ENCODE peak calls at places on chromosomes 13 and 19, in five cellular contexts. X, P, Z, B and N are unnamed samples.

GRCh38 chr13:36130168-36130541 is 1.0 kb downstream of the DCLK1 start:
- DNase-seq in Z (no peak), X (no peak), P (no peak), B (no peak), N (no peak)

GRCh38 chr13:29619995-29620394 is 24.5 kb upstream of the SLC7A1 start:
- DNase-seq in P (no peak), X (peak; percentile 50), Z (no peak), B (no peak), N (no peak)

GRCh38 chr19:33273881-33274662 is 28.3 kb downstream of the CEBPA start:
- DNase-seq in X (peak; percentile 84), P (peak; percentile 77), Z (no peak), B (no peak), N (no peak)

GRCh38 chr13:43846496-43846895 is 33.0 kb downstream of the CCDC122 start:
- DNase-seq in X (peak; percentile 72), Z (no peak), P (no peak), B (no peak), N (no peak)

GRCh38 chr13:72599148-72599743 is 128.2 kb downstream of the MZT1 start:
- DNase-seq in B (no peak), Z (no peak), X (no peak), P (no peak), N (no peak)

GRCh38 chr19:8311461-8312260 is 3.5 kb upstream of the CD320 start:
- DNase-seq in P (peak; percentile 51), Z (peak; percentile 75), B (peak; percentile 63), X (no peak), N (no peak)

GRCh38 chr13:47548294-47548825 is 452.7 kb downstream of the SUCLA2 start:
- DNase-seq in B (no peak), Z (no peak), P (no peak), X (no peak), N (no peak)

GRCh38 chr19:36950335-36951119 is 34.4 kb downstream of the ZNF568 start:
- DNase-seq in P (no peak), Z (no peak), X (no peak), B (no peak), N (no peak)

GRCh38 chr13:45615501-45616101 is at the start of gene ERICH6B:
- DNase-seq in P (no peak), Z (no peak), B (no peak), X (peak; percentile 7), N (no peak)

GRCh38 chr19:20503536-20503935 is 62.0 kb downstream of the ZNF737 start:
- DNase-seq in P (no peak), B (no peak), Z (no peak), X (peak; percentile 35), N (no peak)

GRCh38 chr19:11535792-11536595 is 2.7 kb upstream of the CNN1 start:
- DNase-seq in B (peak; percentile 97), P (peak; percentile 85), Z (peak; percentile 89), X (peak; percentile 88), N (peak; percentile 92)
- TF ChIP-seq POLR2A in B (peak; percentile 69), P (peak; percentile 42), Z (no peak), X (peak; percentile 40), N (no peak)

GRCh38 chr19:10500247-10500592 is 2.9 kb downstream of the KEAP1 start:
- DNase-seq in X (no peak), Z (no peak), B (no peak), P (no peak), N (no peak)

GRCh38 chr19:10499550-10500246 is 3.5 kb downstream of the KEAP1 start:
- DNase-seq in B (no peak), X (no peak), Z (no peak), P (peak; percentile 84), N (no peak)

GRCh38 chr19:10501971-10502523 is 1.1 kb downstream of the KEAP1 start:
- DNase-seq in B (peak; percentile 90), Z (peak; percentile 88), P (peak; percentile 99), X (peak; percentile 29), N (peak; percentile 67)

GRCh38 chr19:10503002-10503789 is at the start of gene KEAP1:
- DNase-seq in Z (no peak), X (no peak), P (no peak), B (peak; percentile 69), N (no peak)

DNA sequence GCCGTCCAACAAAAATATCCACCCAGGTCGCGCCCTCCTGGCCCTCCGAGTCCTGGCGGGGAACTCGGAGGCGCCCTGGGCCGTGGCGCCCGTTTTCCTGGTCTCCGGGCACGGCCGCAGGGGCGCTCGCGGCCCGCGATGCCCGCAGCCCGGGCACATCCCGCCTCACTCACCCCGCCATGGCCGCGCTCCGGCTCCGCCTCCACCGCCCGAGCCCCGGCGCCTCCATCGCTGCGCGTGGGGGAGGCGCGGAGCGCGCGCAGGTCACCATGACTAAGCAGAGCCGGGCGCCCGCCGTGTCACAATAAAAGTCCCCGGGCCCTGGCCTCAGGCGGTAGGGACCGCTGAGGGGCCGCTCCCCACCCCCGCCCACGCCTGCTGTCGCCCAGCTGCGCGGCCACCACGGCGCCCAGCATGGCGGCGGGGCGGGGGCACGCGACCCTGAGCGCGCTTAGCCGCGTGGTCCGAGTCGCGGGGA is 593 bp downstream of the KEAP1 start:
- DNase-seq in X (peak; percentile 85), Z (peak; percentile 94), B (peak; percentile 97), P (peak; percentile 96), N (peak; percentile 97)
- TF ChIP-seq POLR2A in X (peak; percentile 95), Z (peak; percentile 68), B (no peak), P (peak; percentile 95), N (peak; percentile 93)

GRCh38 chr19:6737873-6738725 is 719 bp upstream of the GPR108 start:
- DNase-seq in B (peak; percentile 100), Z (peak; percentile 98), X (peak; percentile 80), P (peak; percentile 99), N (peak; percentile 61)

GRCh38 chr19:6735181-6735891 is 2.0 kb downstream of the GPR108 start:
- DNase-seq in X (no peak), Z (no peak), B (no peak), P (no peak), N (no peak)

GRCh38 chr19:6737284-6737872 is at the start of gene GPR108:
- DNase-seq in P (peak; percentile 100), X (peak; percentile 100), Z (peak; percentile 100), B (peak; percentile 100), N (peak; percentile 97)

GRCh38 chr19:6736917-6737283 is 480 bp downstream of the GPR108 start:
- DNase-seq in P (no peak), X (no peak), Z (no peak), B (no peak), N (no peak)

GRCh38 chr19:6736169-6736916 is 1.0 kb downstream of the GPR108 start:
- DNase-seq in Z (peak; percentile 89), B (peak; percentile 93), P (peak; percentile 84), X (peak; percentile 87), N (peak; percentile 68)
- TF ChIP-seq POLR2A in Z (no peak), B (no peak), P (peak; percentile 25), X (peak; percentile 49), N (peak; percentile 74)

GRCh38 chr13:28603033-28603664 is 55.8 kb upstream of the POMP start:
- DNase-seq in P (no peak), B (no peak), Z (no peak), X (peak; percentile 41), N (no peak)

GRCh38 chr13:28609936-28610335 is 49.0 kb upstream of the POMP start:
- DNase-seq in B (no peak), P (no peak), X (peak; percentile 87), Z (no peak), N (no peak)

GRCh38 chr13:28609381-28609780 is 49.5 kb upstream of the POMP start:
- DNase-seq in B (no peak), P (no peak), X (no peak), Z (no peak), N (no peak)

GRCh38 chr13:28607187-28607955 is 51.6 kb upstream of the POMP start:
- DNase-seq in P (no peak), B (no peak), Z (no peak), X (no peak), N (no peak)

GRCh38 chr13:28606466-28606865 is 52.5 kb upstream of the POMP start:
- DNase-seq in P (no peak), B (no peak), X (peak; percentile 19), Z (no peak), N (no peak)
- TF ChIP-seq POLR2A in P (no peak), B (no peak), X (no peak), Z (no peak), N (no peak)

DNA sequence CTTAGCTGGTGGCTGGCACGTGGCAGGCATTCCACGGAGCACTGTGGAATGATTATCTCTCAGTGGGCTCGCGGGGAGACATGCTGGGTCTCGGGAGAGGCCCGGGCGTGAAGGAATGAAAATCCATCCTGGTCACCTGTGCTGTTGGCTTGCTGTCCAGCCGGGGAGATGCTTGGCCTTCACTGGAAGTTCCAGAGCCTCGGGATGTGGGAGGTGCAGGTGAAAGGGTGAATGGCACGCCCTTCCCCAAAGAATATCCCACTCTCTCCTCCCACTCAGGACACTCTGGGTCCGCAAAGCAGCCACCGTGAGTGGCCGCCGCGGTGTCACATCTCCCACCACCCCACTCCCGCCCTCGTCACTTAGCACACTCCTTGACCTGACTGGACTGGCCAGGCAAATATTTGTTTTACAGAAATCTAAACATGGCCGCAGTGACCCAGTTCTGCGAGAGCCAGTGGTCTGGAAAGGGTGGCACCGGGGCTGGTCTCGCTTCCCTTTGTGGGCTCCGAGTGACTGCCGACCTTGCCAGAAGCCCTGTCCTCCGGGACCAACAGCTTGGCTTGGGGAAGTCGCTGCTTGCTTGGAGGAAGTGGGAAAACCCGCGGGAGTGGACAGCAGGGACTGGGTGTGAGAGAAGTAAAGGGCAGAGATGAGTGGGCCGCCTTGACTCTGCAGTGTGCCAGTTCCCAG is 8.0 kb downstream of the DPP9 start:
- DNase-seq in B (no peak), Z (no peak), X (no peak), P (peak; percentile 91), N (no peak)
- TF ChIP-seq POLR2A in B (no peak), Z (no peak), X (no peak), P (peak; percentile 10), N (no peak)

GRCh38 chr19:43804443-43804842 is 2.2 kb upstream of the LYPD5 start:
- DNase-seq in P (no peak), Z (no peak), B (no peak), X (no peak), N (no peak)
- TF ChIP-seq POLR2A in P (no peak), Z (no peak), B (no peak), X (no peak), N (no peak)

DNA sequence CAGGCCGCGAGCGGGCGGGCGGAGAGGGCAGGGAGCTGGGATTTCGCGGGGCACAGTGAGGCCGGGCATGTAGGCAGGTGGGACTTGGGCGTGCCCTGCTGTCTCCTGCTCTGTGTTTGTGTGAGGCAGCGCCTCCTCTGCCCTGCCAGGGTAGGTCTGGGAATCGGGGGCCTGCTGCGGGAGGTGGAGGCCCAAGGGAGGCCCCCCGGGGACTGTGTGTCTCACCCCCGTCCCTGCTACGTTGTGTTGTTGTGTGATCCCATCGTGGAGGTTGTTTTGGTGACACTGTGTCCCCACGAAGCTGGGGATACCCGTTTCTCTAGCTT is 957 bp downstream of the FXYD1 start:
- DNase-seq in P (no peak), Z (no peak), X (no peak), B (peak; percentile 82), N (no peak)
- TF ChIP-seq POLR2A in P (no peak), Z (no peak), X (no peak), B (no peak), N (no peak)